ENCODE peak calls at places on chromosome 4, in four cellular contexts. L, C, V and M are unnamed samples.

GRCh38 chr4:74440356-74440755 is 4.6 kb upstream of the AREG start:
- DNase-seq in L (no peak), V (no peak), C (no peak), M (no peak)

GRCh38 chr4:182929296-182929695 is 12.1 kb upstream of the DCTD start:
- DNase-seq in C (no peak), L (no peak), V (no peak), M (no peak)

GRCh38 chr4:78424456-78424855 is 127.1 kb upstream of the ANXA3 start:
- DNase-seq in V (no peak), L (no peak), C (no peak), M (no peak)

GRCh38 chr4:112422644-112423043 is 93.3 kb downstream of the NEUROG2 start:
- DNase-seq in V (no peak), C (no peak), L (no peak), M (no peak)

GRCh38 chr4:152990471-152991131 is 54.5 kb downstream of the FHDC1 start:
- DNase-seq in L (no peak), C (no peak), V (no peak), M (no peak)

GRCh38 chr4:71520308-71520707 is 181.5 kb downstream of the SLC4A4 start:
- DNase-seq in L (no peak), C (no peak), V (no peak), M (no peak)

GRCh38 chr4:152525878-152526277 is 10.0 kb downstream of the FBXW7 start:
- DNase-seq in C (no peak), V (no peak), L (no peak), M (no peak)

GRCh38 chr4:3233391-3234071 is 15.4 kb upstream of the MSANTD1 start:
- DNase-seq in C (no peak), L (no peak), V (no peak), M (no peak)

GRCh38 chr4:175306436-175306835 is 388.3 kb downstream of the ADAM29 start:
- DNase-seq in V (no peak), L (no peak), C (no peak), M (no peak)

GRCh38 chr4:17165256-17165655 is 266.8 kb upstream of the LDB2 start:
- DNase-seq in C (no peak), V (no peak), L (no peak), M (no peak)

GRCh38 chr4:155762351-155762750 is 3.5 kb downstream of the GUCY1B1 start:
- DNase-seq in C (no peak), L (no peak), V (no peak), M (no peak)

GRCh38 chr4:135192746-135193535 is 991.4 kb upstream of the PABPC4L start:
- DNase-seq in C (no peak), V (no peak), L (no peak), M (no peak)

GRCh38 chr4:33262809-33263208 is 2542.6 kb downstream of the PCDH7 start:
- DNase-seq in V (no peak), C (no peak), L (no peak), M (no peak)

GRCh38 chr4:15719506-15719905 is 16.6 kb downstream of the BST1 start:
- DNase-seq in L (no peak), V (no peak), C (peak), M (no peak)

GRCh38 chr4:148515248-148515647 is 73.0 kb upstream of the NR3C2 start:
- DNase-seq in C (no peak), V (no peak), L (no peak), M (peak)

GRCh38 chr4:40327340-40327739 is 7.8 kb upstream of the CHRNA9 start:
- DNase-seq in C (no peak), V (no peak), L (no peak), M (no peak)

GRCh38 chr4:79141530-79141929 is 184.3 kb downstream of the NAA11 start:
- DNase-seq in V (no peak), L (no peak), C (no peak), M (no peak)

GRCh38 chr4:8704632-8705031 is 112.1 kb downstream of the CPZ start:
- DNase-seq in C (no peak), V (no peak), L (no peak), M (no peak)

GRCh38 chr4:117135634-117136354 is 50.4 kb upstream of the TRAM1L1 start:
- DNase-seq in C (no peak), V (no peak), L (no peak), M (no peak)

GRCh38 chr4:110287130-110287529 is 88.7 kb upstream of the ELOVL6 start:
- DNase-seq in L (no peak), C (no peak), V (no peak), M (peak)

GRCh38 chr4:119136541-119136940 is 909 bp downstream of the MYOZ2 start:
- DNase-seq in L (no peak), V (no peak), C (no peak), M (no peak)

GRCh38 chr4:152500798-152501434 is 35.0 kb downstream of the FBXW7 start:
- DNase-seq in V (peak), C (no peak), L (peak), M (peak)

GRCh38 chr4:122331195-122331594 is 47.6 kb upstream of the ADAD1 start:
- DNase-seq in V (no peak), L (peak), C (no peak), M (no peak)

GRCh38 chr4:120843840-120844527 is 78.5 kb downstream of the PRDM5 start:
- DNase-seq in C (no peak), L (no peak), V (no peak), M (no peak)

GRCh38 chr4:95761441-95761840 is 78.5 kb upstream of the PDHA2 start:
- DNase-seq in L (no peak), V (no peak), C (no peak), M (peak)